ENCODE peak calls at places on chromosomes 6 and 20, in five cellular contexts. U is T-helper 1 cell, R is kidney glomerular epithelial cell, L is T-cell, F is psoas muscle. O is an unnamed sample.

GRCh38 chr20:61901421-61902212 is 164.1 kb downstream of the TAF4 start:
- DNase-seq in R (no peak), L (no peak), F (peak; percentile 28), U (no peak), O (no peak)

GRCh38 chr6:52333840-52334200 is 28.1 kb upstream of the PAQR8 start:
- DNase-seq in R (no peak), U (peak; percentile 3), L (no peak), F (no peak), O (no peak)

GRCh38 chr6:13614126-13614925 is 809 bp upstream of the NOL7 start:
- DNase-seq in L (no peak), F (peak; percentile 74), R (peak; percentile 37), U (no peak), O (peak; percentile 31)

GRCh38 chr6:20033697-20034407 is 178.4 kb downstream of the MBOAT1 start:
- DNase-seq in F (no peak), U (no peak), L (no peak), R (no peak), O (no peak)

GRCh38 chr20:11429889-11430580 is 487.7 kb upstream of the BTBD3 start:
- DNase-seq in L (no peak), R (no peak), U (no peak), F (no peak), O (no peak)

GRCh38 chr6:108145639-108146038 is 20.2 kb upstream of the NR2E1 start:
- DNase-seq in R (no peak), U (no peak), L (no peak), F (no peak), O (no peak)

GRCh38 chr6:32947552-32948465 is 5.1 kb downstream of the HLA-DMA start:
- DNase-seq in L (peak; percentile 29), R (peak; percentile 54), U (peak; percentile 40), F (no peak), O (no peak)

GRCh38 chr20:20009784-20010253 is 7.3 kb upstream of the NAA20 start:
- DNase-seq in R (no peak), F (no peak), L (no peak), U (no peak), O (no peak)

GRCh38 chr20:52552181-52552872 is 360.7 kb upstream of the ZFP64 start:
- DNase-seq in R (peak; percentile 66), U (no peak), F (no peak), L (no peak), O (no peak)

GRCh38 chr6:106981901-106982300 is 7.4 kb upstream of the CD24 start:
- DNase-seq in F (no peak), U (no peak), L (no peak), R (no peak), O (no peak)

GRCh38 chr20:18978311-18978710 is 164.7 kb downstream of the SCP2D1 start:
- DNase-seq in F (no peak), L (no peak), R (no peak), U (no peak), O (no peak)

GRCh38 chr6:65350525-65350924 is 356.5 kb downstream of the EYS start:
- DNase-seq in U (no peak), L (no peak), F (no peak), R (no peak), O (no peak)

GRCh38 chr20:10447028-10447427 is 11.9 kb downstream of the SLX4IP start:
- DNase-seq in L (no peak), F (no peak), R (no peak), U (peak; percentile 21), O (no peak)

GRCh38 chr20:21100590-21101452 is 5.3 kb downstream of the LINC00237 start:
- DNase-seq in U (no peak), L (no peak), F (no peak), R (no peak), O (no peak)

GRCh38 chr6:105968230-105968954 is 117.7 kb upstream of the PRDM1 start:
- DNase-seq in L (no peak), R (no peak), U (no peak), F (no peak), O (no peak)

GRCh38 chr6:111673871-111674270 is 68.2 kb upstream of the TRAF3IP2 start:
- DNase-seq in F (no peak), L (no peak), U (no peak), R (no peak), O (no peak)

GRCh38 chr6:145044606-145045275 is 690.6 kb downstream of the EPM2A start:
- DNase-seq in U (no peak), R (no peak), F (no peak), L (no peak), O (no peak)

GRCh38 chr6:130050230-130050629 is 31.8 kb downstream of the L3MBTL3 start:
- DNase-seq in R (no peak), U (no peak), L (no peak), F (no peak), O (no peak)

GRCh38 chr6:155645328-155645727 is 189.7 kb upstream of the NOX3 start:
- DNase-seq in U (no peak), F (no peak), R (no peak), L (no peak), O (no peak)

GRCh38 chr20:57548177-57549058 is 12.5 kb upstream of the PCK1 start:
- DNase-seq in R (peak; percentile 73), U (no peak), F (no peak), L (no peak), O (no peak)